ENCODE peak calls at places on chromosomes 13 and 19, in four cellular contexts. L is K562, G is H1, C is HepG2. D is an unnamed sample.

GRCh38 chr19:4042064-4042730 is 24.5 kb downstream of the ZBTB7A start:
- DNase-seq in L (no peak), G (no peak), C (no peak), D (no peak)

GRCh38 chr13:24203726-24204295 is 43.3 kb downstream of the SPATA13 start:
- DNase-seq in L (no peak), G (no peak), C (no peak), D (no peak)

GRCh38 chr13:91863699-91864098 is 465.3 kb downstream of the GPC5 start:
- DNase-seq in L (no peak), G (no peak), C (no peak), D (no peak)

GRCh38 chr13:114092468-114092867 is 40.0 kb downstream of the RASA3 start:
- DNase-seq in L (no peak), G (no peak), C (no peak), D (no peak)

GRCh38 chr19:6381030-6381750 is 5.5 kb upstream of the PSPN start:
- DNase-seq in L (no peak), G (no peak), C (no peak), D (no peak)

GRCh38 chr19:32373614-32374295 is 28.3 kb downstream of the ZNF507 start:
- DNase-seq in L (peak; percentile 91), G (no peak), C (peak; percentile 100), D (no peak)

GRCh38 chr19:30557927-30558557 is 185.9 kb downstream of the ZNF536 start:
- DNase-seq in L (no peak), G (no peak), C (no peak), D (no peak)

GRCh38 chr13:23868521-23868920 is 20.7 kb downstream of the MIPEP start:
- DNase-seq in L (no peak), G (no peak), C (no peak), D (no peak)

GRCh38 chr19:677201-677600 is 1.0 kb downstream of the FSTL3 start:
- DNase-seq in L (no peak), G (no peak), C (peak; percentile 38), D (no peak)

GRCh38 chr13:54799621-54800226 is 1771.1 kb downstream of the OLFM4 start:
- DNase-seq in L (no peak), G (no peak), C (no peak), D (no peak)

GRCh38 chr19:7391218-7391670 is 42.5 kb downstream of the ARHGEF18 start:
- DNase-seq in L (peak; percentile 51), G (no peak), C (peak; percentile 77), D (no peak)

GRCh38 chr19:1608414-1609391 is 3.4 kb upstream of the UQCR11 start:
- DNase-seq in L (no peak), G (no peak), C (no peak), D (no peak)

GRCh38 chr13:66775196-66775595 is 454.9 kb downstream of the PCDH9 start:
- DNase-seq in L (no peak), G (no peak), C (no peak), D (no peak)

GRCh38 chr19:30228726-30229523 is 143.3 kb upstream of the ZNF536 start:
- DNase-seq in L (no peak), G (no peak), C (no peak), D (no peak)

GRCh38 chr19:2993579-2993978 is 16.2 kb downstream of the TLE6 start:
- DNase-seq in L (no peak), G (no peak), C (no peak), D (no peak)

GRCh38 chr13:43127827-43128226 is 104.4 kb downstream of the DNAJC15 start:
- DNase-seq in L (no peak), G (no peak), C (no peak), D (no peak)

GRCh38 chr13:106104281-106104901 is 431.1 kb downstream of the EFNB2 start:
- DNase-seq in L (no peak), G (no peak), C (no peak), D (no peak)

GRCh38 chr19:27753622-27754021 is 1459.3 kb downstream of the UQCRFS1 start:
- DNase-seq in L (no peak), G (no peak), C (no peak), D (no peak)

GRCh38 chr19:43780706-43781525 is at the start of gene KCNN4:
- DNase-seq in L (peak; percentile 67), G (no peak), C (no peak), D (peak; percentile 70)

DNA sequence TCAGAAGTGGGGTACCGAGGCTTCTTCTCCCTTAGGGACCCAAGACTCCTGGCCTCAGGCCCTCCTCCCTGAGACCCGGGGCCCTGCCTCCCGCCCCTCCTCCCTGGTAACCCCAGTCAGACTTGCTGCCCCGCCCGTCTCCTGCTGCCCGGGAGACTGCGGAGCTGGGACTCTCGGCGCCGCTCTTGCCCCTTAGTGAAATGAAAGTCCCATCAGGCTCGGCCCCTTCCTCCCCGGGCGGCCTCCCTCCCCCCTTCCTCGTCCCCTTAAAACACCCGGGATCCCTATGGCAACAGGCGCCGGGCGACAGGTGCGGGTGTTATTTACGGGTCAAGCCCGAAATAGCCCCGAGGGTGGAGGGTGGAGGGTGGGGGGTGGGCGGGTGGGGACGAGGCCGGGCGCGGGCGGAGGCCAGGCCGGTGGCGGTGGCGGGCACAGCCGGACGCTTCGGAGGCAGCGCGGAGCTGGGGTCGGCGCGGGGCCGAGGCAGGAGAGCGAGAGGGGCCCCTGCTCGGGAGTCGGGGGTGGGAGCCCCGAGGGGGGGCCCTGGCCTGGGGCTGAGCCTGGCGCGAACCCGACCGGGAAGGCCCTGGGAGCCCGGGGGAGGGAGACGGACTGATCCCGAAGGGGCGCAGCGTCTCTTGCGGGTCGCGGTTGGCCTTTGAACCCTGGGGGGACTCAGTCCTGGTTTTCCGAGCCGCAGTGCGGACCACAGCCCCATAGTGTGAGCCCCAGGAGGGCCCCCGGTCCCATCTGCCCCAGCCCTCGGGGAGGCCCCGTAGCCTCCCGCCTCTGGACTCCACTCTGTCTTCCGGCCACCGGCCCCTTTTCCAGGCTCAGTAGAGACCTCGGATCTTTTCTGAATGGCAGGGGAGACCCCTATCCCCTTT is at the start of gene CACNG6:
- DNase-seq in L (no peak), G (no peak), C (no peak), D (no peak)
- TF ChIP-seq POLR2AphosphoS5 in L (no peak), G (no peak), C (no peak), D (no peak)

GRCh38 chr19:49879243-49879960 is 1.9 kb downstream of the TBC1D17 start:
- DNase-seq in L (no peak), G (no peak), C (no peak), D (no peak)
- TF ChIP-seq TAF1 in L (no peak), G (no peak), C (no peak), D (no peak)

DNA sequence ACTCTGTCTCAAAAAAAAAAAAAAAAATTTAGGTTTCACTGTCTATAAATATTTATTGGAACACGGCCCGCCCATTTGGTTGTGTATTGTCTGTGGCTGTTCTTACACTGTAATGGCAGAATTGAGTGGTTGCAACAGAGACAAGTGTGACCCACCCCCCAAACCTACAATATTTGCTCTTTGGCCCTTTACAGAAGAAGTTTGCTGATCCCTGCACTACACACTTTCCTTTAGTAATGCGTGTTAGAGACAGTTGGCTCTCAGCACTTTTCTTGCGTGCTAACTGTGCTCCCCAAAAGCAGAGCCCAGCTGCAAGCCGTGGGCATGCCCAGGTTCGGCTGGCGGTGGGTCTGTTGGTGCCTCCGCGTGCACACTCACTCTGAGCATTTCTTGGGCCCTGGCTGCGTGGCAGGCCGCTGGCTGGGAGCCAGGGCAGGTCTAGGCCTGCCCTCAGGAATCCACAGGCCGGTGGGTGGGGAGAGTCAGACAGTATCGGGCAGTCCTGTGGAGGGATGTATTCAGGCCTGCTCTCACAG is 72.6 kb downstream of the SIPA1L3 start:
- DNase-seq in L (no peak), G (no peak), C (peak; percentile 60), D (no peak)
- TF ChIP-seq POLR2A in L (no peak), G (no peak), C (no peak), D (peak; percentile 16)

DNA sequence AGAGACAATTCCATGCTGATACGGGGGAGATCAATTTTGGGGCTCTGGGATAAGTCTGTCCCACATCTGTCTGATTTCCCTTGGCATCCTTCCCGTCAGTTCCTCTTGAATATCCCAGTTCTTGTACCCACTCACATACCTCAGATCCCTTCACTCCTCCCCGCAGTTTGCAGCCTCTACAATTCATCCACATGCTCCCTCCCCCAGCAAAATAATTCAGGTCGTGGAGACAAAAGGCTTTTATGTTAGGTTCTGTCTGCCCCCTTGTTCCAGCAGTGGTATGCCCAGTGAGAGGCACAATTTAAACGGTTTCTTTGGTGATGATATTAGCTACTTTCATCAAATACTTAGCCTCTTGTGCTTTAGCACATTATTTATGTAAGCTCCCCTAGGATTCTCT is 9.6 kb downstream of the RPS16 start:
- DNase-seq in L (no peak), G (no peak), C (no peak), D (no peak)
- TF ChIP-seq POLR2AphosphoS5 in L (no peak), G (no peak), C (no peak), D (no peak)

GRCh38 chr13:59747529-59747928 is 416.2 kb downstream of the DIAPH3 start:
- DNase-seq in L (peak; percentile 27), G (no peak), C (peak; percentile 15), D (no peak)
- TF ChIP-seq TAF1 in L (no peak), G (no peak), C (no peak), D (no peak)

DNA sequence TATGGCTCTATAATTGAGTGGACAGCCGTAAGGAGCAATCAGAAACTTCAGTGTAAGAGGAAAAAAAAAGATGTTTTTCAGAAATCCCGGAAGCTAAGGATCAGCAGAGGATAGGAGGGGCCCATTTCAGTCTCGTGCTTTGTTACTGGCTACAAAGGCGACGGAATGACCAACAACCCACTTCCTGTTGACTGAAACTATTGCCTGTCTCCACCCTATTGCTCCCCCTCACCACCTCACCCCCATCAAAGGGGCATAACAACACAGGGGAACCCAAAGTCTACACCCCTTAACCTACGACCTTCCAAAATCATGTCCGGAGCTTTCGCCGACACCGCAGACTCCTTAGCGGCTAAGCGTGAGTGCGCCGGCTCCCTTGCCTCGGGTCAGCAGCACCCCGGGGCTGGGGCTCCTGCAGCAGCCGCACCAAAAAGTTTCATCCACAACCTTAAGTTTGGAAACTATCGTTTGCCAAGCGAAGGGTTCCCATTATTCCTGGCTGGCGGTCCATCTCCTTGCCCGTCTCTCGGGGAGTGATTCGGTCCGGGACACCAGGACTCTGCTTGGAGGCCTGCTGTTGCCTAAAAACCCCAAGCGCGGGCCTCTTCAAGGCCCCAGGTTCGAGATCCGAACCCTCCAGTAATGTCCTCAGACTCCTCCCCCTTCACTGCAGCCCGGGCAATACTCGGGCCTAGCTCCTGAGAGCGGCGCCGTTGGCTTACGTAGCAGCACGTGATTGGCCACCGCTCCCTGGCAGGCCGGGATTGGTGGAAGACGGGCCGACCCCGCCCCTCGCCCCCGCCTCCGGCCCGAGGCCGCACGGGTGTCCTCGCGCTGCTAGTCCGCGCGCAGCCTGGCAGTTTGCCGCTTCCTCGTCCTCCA is at the start of gene TPP2:
- DNase-seq in L (peak; percentile 96), G (peak; percentile 92), C (peak; percentile 94), D (peak; percentile 93)
- TF ChIP-seq POLR2A in L (peak; percentile 86), G (peak; percentile 93), C (peak; percentile 94), D (peak; percentile 94)

GRCh38 chr13:22073718-22074117 is 402.8 kb downstream of the FGF9 start:
- DNase-seq in L (no peak), G (no peak), C (no peak), D (no peak)

GRCh38 chr13:22077764-22078163 is 406.9 kb downstream of the FGF9 start:
- DNase-seq in L (no peak), G (no peak), C (no peak), D (no peak)

GRCh38 chr13:22074403-22074802 is 403.5 kb downstream of the FGF9 start:
- DNase-seq in L (no peak), G (no peak), C (no peak), D (no peak)

GRCh38 chr13:22077205-22077683 is 406.4 kb downstream of the FGF9 start:
- DNase-seq in L (no peak), G (no peak), C (no peak), D (no peak)

DNA sequence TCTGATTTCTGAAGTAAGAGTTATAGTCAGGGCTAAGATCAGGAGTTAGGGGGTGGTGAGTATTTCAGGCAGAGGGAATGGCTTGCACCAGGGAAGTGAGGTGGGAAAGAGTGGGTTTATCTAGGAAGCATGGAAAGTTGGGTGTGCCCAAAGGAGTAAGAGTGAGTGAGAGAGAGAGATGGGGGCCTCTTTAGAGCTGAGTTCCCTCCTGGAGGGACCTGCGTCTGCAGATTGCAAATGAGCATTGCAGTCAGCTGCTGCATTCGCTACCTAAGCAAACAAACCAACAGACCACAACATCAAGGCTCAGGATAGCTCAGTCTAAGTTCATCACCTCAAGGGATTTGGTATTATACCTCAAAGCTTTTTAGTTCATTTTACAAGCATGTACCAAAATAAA is 405.8 kb downstream of the FGF9 start:
- DNase-seq in L (no peak), G (no peak), C (no peak), D (no peak)
- TF ChIP-seq POLR2AphosphoS5 in L (no peak), G (no peak), C (no peak), D (no peak)